ENCODE peak calls at places on chromosomes 5 and 9, in six cellular contexts. T is endothelial cell, Z is fibroblast of the aortic adventitia, K is fibroblast of lung, D is mesothelial cell of epicardium, E is body of pancreas. X is an unnamed sample.

GRCh38 chr5:157479166-157479565 is 19.2 kb downstream of the NIPAL4 start:
- DNase-seq in T (no peak), Z (peak), K (no peak), D (no peak), E (no peak), X (no peak)

GRCh38 chr9:76452839-76453238 is 6.1 kb upstream of the GCNT1 start:
- DNase-seq in T (no peak), Z (no peak), K (no peak), D (no peak), E (no peak), X (no peak)

GRCh38 chr5:116734717-116735072 is 160.1 kb upstream of the SEMA6A start:
- DNase-seq in T (no peak), Z (no peak), K (no peak), D (no peak), E (no peak), X (no peak)

GRCh38 chr5:140631831-140632365 is 1.1 kb downstream of the CD14 start:
- DNase-seq in T (no peak), Z (no peak), K (no peak), D (no peak), E (peak), X (no peak)

GRCh38 chr5:55724276-55724675 is 12.2 kb upstream of the SLC38A9 start:
- DNase-seq in T (no peak), Z (no peak), K (no peak), D (no peak), E (no peak), X (no peak)

GRCh38 chr5:62954578-62954977 is 376.0 kb downstream of the LRRC70 start:
- DNase-seq in T (no peak), Z (no peak), K (no peak), D (no peak), E (no peak), X (no peak)

GRCh38 chr9:112546149-112547012 is 59.8 kb downstream of the KIAA1958 start:
- DNase-seq in T (no peak), Z (no peak), K (no peak), D (no peak), E (no peak), X (no peak)

GRCh38 chr9:1411826-1412225 is 361.7 kb downstream of the DMRT2 start:
- DNase-seq in T (no peak), Z (no peak), K (no peak), D (no peak), E (no peak), X (no peak)

GRCh38 chr5:9922719-9923118 is 292.6 kb upstream of the TAS2R1 start:
- DNase-seq in T (no peak), Z (no peak), K (no peak), D (no peak), E (no peak), X (no peak)
- TF ChIP-seq CTCF in T (peak), Z (peak), K (peak), D (peak), E (no peak), X (no peak)

DNA sequence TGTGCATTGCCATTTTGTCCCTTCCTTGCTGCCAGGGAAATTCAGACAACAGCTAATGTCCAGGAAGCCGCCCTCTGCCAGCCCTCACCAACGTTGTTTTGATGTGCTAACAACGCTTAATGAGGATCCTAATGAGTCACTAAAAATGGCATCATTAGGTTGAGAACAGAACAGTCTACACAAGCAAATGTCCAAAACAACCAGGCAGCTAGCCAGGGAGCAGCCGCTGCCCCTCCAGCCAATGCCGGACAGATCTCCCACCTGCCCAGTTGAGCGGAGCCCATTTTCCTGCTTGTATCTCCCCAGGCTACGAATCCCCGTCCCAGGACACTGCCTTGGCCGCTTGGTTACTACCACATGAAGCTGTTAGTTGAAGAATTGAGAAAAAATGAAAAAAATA is 40.4 kb upstream of the UNC5A start:
- DNase-seq in T (no peak), Z (no peak), K (no peak), D (peak), E (no peak), X (no peak)
- TF ChIP-seq CTCF in T (no peak), Z (no peak), K (no peak), D (no peak), E (no peak), X (no peak)

GRCh38 chr5:74394543-74394923 is 246.0 kb downstream of the ENC1 start:
- DNase-seq in T (no peak), Z (no peak), K (no peak), D (no peak), E (no peak), X (no peak)
- TF ChIP-seq CTCF in T (no peak), Z (no peak), K (no peak), D (no peak), E (no peak), X (no peak)

GRCh38 chr9:86637515-86637914 is 283.3 kb upstream of the TUT7 start:
- DNase-seq in T (peak), Z (peak), K (peak), D (peak), E (peak), X (no peak)

GRCh38 chr9:86636614-86637013 is 282.4 kb upstream of the TUT7 start:
- DNase-seq in T (no peak), Z (peak), K (no peak), D (no peak), E (no peak), X (no peak)

GRCh38 chr9:86634501-86634900 is 280.3 kb upstream of the TUT7 start:
- DNase-seq in T (no peak), Z (no peak), K (no peak), D (no peak), E (no peak), X (no peak)

GRCh38 chr9:86638109-86638508 is 283.9 kb upstream of the TUT7 start:
- DNase-seq in T (no peak), Z (no peak), K (no peak), D (no peak), E (no peak), X (no peak)

GRCh38 chr9:86636051-86636450 is 281.8 kb upstream of the TUT7 start:
- DNase-seq in T (no peak), Z (no peak), K (no peak), D (no peak), E (no peak), X (no peak)
- TF ChIP-seq CTCF in T (no peak), Z (peak), K (no peak), D (no peak), E (no peak), X (no peak)

X was measured in AG09319.